ENCODE peak calls at places on chromosomes 13 and 19, in four cellular contexts. A is WTC11, D is K562, W is HepG2. H is an unnamed sample.

GRCh38 chr13:98478134-98479129 is 98.5 kb downstream of the STK24 start:
- DNase-seq in A (no peak), D (peak), W (no peak), H (no peak)

GRCh38 chr13:104641309-104641708 is 1575.1 kb upstream of the SLC10A2 start:
- DNase-seq in A (no peak), D (no peak), W (no peak), H (no peak)

GRCh38 chr13:48594080-48594815 is 59.5 kb upstream of the CYSLTR2 start:
- DNase-seq in A (no peak), D (no peak), W (no peak), H (no peak)

GRCh38 chr13:86174632-86175031 is 375.4 kb upstream of the SLITRK6 start:
- DNase-seq in A (no peak), D (no peak), W (no peak), H (no peak)

GRCh38 chr19:34411216-34411615 is 7.0 kb downstream of the PDCD2L start:
- DNase-seq in A (no peak), D (no peak), W (no peak), H (no peak)

GRCh38 chr19:45906221-45906620 is 3.8 kb upstream of the MYPOP start:
- DNase-seq in A (no peak), D (no peak), W (no peak), H (no peak)

GRCh38 chr19:56083668-56084067 is 37.4 kb downstream of the ZNF787 start:
- DNase-seq in A (no peak), D (peak), W (no peak), H (no peak)

GRCh38 chr13:92804346-92804745 is 422.3 kb upstream of the GPC6 start:
- DNase-seq in A (no peak), D (no peak), W (no peak), H (no peak)

GRCh38 chr19:42114412-42114811 is 17.8 kb downstream of the POU2F2 start:
- DNase-seq in A (no peak), D (no peak), W (no peak), H (no peak)

GRCh38 chr19:45420356-45420755 is 3.4 kb downstream of the ERCC1 start:
- DNase-seq in A (no peak), D (peak), W (no peak), H (no peak)

GRCh38 chr19:44113784-44114390 is 688 bp downstream of the ZNF225 start:
- DNase-seq in A (no peak), D (no peak), W (no peak), H (peak)

GRCh38 chr19:13537454-13537853 is 31.2 kb upstream of the CACNA1A start:
- DNase-seq in A (peak), D (peak), W (no peak), H (no peak)

GRCh38 chr13:34294483-34295129 is 476.7 kb downstream of the RFC3 start:
- DNase-seq in A (no peak), D (no peak), W (no peak), H (no peak)

GRCh38 chr13:30618186-30618937 is 642 bp downstream of the USPL1 start:
- DNase-seq in A (no peak), D (no peak), W (peak), H (peak)

GRCh38 chr19:33823341-33823740 is 26.7 kb downstream of the KCTD15 start:
- DNase-seq in A (no peak), D (no peak), W (no peak), H (no peak)

GRCh38 chr13:80363890-80364503 is 23.1 kb upstream of the SPRY2 start:
- DNase-seq in A (no peak), D (no peak), W (peak), H (peak)

GRCh38 chr13:91360246-91360751 is 12.8 kb downstream of the MIR17HG start:
- DNase-seq in A (no peak), D (no peak), W (no peak), H (no peak)

GRCh38 chr19:13078897-13079541 is 23.6 kb downstream of the LYL1 start:
- DNase-seq in A (no peak), D (peak), W (no peak), H (no peak)

GRCh38 chr19:52518646-52519045 is 8.8 kb upstream of the ZNF808 start:
- DNase-seq in A (no peak), D (no peak), W (no peak), H (no peak)

GRCh38 chr13:77398825-77399620 is 72.1 kb upstream of the MYCBP2 start:
- DNase-seq in A (no peak), D (no peak), W (no peak), H (no peak)

GRCh38 chr19:31114585-31114984 is 234.7 kb downstream of the TSHZ3 start:
- DNase-seq in A (no peak), D (no peak), W (no peak), H (no peak)

GRCh38 chr13:109917422-109917821 is 131.0 kb upstream of the IRS2 start:
- DNase-seq in A (no peak), D (no peak), W (no peak), H (no peak)
- TF ChIP-seq ELF4 in A (no peak), D (no peak), W (no peak), H (no peak)

DNA sequence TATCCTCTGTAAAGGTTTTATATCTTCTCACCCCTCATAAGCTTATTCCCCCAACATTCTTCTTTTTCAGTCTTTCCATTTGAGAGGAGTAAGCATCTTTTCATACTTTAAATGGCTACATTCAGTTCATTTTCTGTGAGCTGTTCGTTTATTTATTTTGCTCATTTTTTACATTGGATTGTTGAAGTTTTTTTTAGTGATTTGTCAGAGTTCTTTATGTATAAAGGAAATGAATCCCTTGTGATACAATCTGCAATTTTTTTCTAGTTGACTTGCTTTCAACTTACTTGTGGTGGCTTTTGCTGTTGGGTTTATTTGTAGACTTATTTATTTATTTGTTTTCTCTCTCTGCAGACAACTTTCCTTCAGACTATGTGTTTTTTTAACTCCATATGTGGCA is 250.3 kb downstream of the DLEU7 start:
- DNase-seq in A (no peak), D (no peak), W (no peak), H (no peak)
- TF ChIP-seq ELF4 in A (no peak), D (no peak), W (no peak), H (no peak)

GRCh38 chr13:40983269-40983668 is 35.8 kb downstream of the ELF1 start:
- DNase-seq in A (no peak), D (no peak), W (no peak), H (no peak)

GRCh38 chr13:40983725-40984669 is 35.1 kb downstream of the ELF1 start:
- DNase-seq in A (no peak), D (no peak), W (no peak), H (no peak)

GRCh38 chr13:40981361-40981760 is 37.8 kb downstream of the ELF1 start:
- DNase-seq in A (no peak), D (no peak), W (no peak), H (no peak)

GRCh38 chr13:40981949-40982348 is 37.2 kb downstream of the ELF1 start:
- DNase-seq in A (no peak), D (no peak), W (no peak), H (no peak)

DNA sequence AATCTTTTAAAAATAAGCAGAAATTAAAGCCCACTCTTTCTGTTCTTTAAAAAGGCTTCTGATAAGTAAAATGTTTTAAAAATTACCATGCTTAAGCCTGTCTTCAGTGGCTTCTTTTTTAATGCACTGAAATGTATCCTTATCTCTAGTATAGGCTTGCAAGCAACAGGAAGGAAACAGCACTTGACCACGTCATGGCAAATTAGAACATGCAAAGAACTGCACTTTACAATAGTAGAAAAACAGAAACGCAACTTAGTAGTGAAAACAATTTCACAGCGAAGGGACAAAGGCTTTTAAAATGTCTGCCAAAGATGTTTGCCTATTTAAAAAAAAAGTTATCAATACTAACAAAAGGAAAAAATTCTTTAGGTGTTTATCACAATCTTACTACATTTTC is 36.3 kb downstream of the ELF1 start:
- DNase-seq in A (no peak), D (no peak), W (no peak), H (peak)
- TF ChIP-seq ELF4 in A (no peak), D (no peak), W (no peak), H (no peak)

DNA sequence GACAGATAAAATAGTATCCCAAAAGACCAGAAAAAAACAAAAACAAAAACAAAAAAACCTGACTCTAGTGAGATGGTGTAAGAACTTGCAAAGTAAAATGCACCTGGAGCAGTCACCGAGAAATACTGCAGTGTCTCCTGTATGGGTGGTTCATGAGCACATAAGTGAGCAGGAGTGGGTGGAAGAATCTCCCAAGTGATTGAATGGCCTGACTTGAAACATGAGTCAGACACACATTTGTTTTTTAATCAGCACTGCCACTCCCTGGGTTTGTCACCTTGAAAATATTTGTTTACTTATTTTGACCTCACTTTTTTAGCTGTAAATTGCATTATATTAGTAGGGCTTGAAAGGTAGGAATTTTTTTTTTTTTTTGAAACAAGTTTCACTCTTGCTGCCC is 2.0 kb downstream of the ZNF431 start:
- DNase-seq in A (no peak), D (no peak), W (no peak), H (no peak)
- TF ChIP-seq ELF4 in A (no peak), D (no peak), W (no peak), H (no peak)

DNA sequence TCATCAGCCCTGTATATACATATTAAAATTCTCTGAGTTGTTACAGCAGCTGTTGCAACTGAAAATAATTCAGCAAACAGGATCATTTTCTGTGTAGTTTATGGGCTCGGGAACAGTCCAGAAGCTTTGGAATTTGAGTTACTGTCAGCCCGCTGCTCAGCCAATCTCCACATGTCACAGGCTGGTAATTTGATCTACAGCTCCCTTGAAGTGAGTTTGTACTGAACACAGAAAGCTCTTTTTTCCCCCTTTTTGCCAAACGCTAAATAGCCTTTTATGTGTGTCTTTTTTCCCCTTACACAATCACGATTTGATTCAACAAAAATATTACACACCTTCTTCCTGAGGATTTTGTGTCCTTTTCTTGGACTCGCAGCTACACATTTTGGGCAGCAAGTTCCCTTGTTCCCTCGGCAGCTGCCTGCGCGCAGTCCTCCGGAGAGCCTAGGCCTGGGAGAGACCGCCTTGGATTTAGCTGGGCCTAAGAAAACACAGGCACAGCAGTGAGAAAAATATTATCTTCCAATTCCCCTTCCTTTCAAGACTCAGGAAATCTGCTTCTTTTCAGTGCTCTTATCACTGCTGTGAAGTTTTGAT is 371.4 kb downstream of the KCNRG start:
- DNase-seq in A (peak), D (no peak), W (no peak), H (peak)
- TF ChIP-seq ELF4 in A (no peak), D (no peak), W (no peak), H (no peak)

GRCh38 chr13:95181586-95181985 is 119.7 kb downstream of the ABCC4 start:
- DNase-seq in A (no peak), D (no peak), W (no peak), H (no peak)
- TF ChIP-seq ELF4 in A (no peak), D (no peak), W (no peak), H (no peak)

GRCh38 chr13:31920301-31920818 is 111.2 kb upstream of the FRY start:
- DNase-seq in A (no peak), D (no peak), W (no peak), H (no peak)
- TF ChIP-seq ELF4 in A (no peak), D (no peak), W (no peak), H (no peak)

GRCh38 chr13:111139874-111140561 is 24.9 kb downstream of the ARHGEF7 start:
- DNase-seq in A (no peak), D (no peak), W (no peak), H (no peak)
- TF ChIP-seq ELF4 in A (no peak), D (no peak), W (no peak), H (no peak)

DNA sequence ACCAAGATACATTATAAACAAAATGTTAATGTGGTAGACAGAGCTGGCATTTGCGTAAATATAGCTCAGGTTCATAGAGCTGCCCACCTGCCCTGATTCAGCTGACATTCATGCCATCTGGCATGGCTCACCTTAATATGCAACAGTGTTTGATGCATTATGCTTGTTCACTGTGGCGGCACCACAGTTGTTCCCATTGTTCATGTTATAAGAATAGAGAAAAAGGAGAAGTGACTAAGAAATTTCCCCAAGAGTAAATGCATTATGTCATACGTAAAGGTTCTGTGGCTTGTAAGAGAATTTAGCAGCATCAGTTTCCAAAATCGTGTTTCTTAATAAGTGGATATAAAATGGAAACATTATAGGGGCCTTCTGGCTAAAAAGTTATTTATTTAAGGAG is 4.5 kb downstream of the CCNA1 start:
- DNase-seq in A (no peak), D (no peak), W (no peak), H (no peak)
- TF ChIP-seq ELF4 in A (no peak), D (no peak), W (no peak), H (no peak)

GRCh38 chr13:26257049-26257448 is 3.1 kb downstream of the CDK8 start:
- DNase-seq in A (no peak), D (no peak), W (no peak), H (no peak)

GRCh38 chr13:26255717-26256277 is 1.9 kb downstream of the CDK8 start:
- DNase-seq in A (no peak), D (no peak), W (peak), H (no peak)

GRCh38 chr13:26254583-26255102 is 714 bp downstream of the CDK8 start:
- DNase-seq in A (peak), D (peak), W (peak), H (peak)

GRCh38 chr13:26253787-26254582 is at the start of gene CDK8:
- DNase-seq in A (peak), D (peak), W (peak), H (peak)

DNA sequence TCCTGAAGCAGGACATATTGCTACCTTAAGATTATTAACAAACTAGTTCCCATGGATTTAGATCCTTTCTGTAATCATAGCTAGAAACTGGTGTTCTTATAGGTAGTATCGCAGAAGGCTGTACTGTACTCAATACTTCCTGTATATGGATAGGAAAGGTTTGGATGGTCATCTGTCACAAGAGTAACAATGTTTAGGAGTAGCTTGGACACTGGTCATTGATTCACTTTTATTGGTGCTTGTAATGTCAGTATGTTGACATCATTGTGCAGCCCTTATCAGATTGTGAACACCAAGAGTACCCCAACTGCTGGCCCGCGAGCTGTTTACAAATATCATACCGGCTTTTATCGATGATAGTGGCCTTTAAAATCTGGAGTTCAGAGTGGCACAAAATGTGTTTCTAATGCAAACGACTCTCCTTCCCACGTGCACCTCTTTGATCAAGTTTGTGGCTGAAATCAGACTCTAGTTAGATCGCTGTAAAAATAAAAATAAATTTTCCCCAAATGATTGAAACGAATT is 605 bp upstream of the CDK8 start:
- DNase-seq in A (no peak), D (no peak), W (no peak), H (no peak)
- TF ChIP-seq ELF4 in A (no peak), D (no peak), W (no peak), H (no peak)

H was measured in HEK293T.